ENCODE peak calls at places on chromosomes 5 and 9, in four cellular contexts. X is AG10803, Y is pancreas, R is GM06990. T is an unnamed sample.

GRCh38 chr9:134431626-134432025 is 105.4 kb downstream of the RXRA start:
- DNase-seq in X (no peak), Y (no peak), R (no peak), T (no peak)

GRCh38 chr5:56305551-56305950 is 72.4 kb upstream of the ANKRD55 start:
- DNase-seq in X (peak; percentile 62), Y (no peak), R (no peak), T (no peak)

GRCh38 chr5:122081541-122081940 is 3.5 kb upstream of the LOX start:
- DNase-seq in X (peak; percentile 41), Y (no peak), R (no peak), T (no peak)

GRCh38 chr5:172853355-172853975 is 19.4 kb downstream of the ERGIC1 start:
- DNase-seq in X (peak; percentile 83), Y (no peak), R (no peak), T (no peak)

GRCh38 chr5:118596255-118596654 is 392.1 kb downstream of the DTWD2 start:
- DNase-seq in X (no peak), Y (no peak), R (no peak), T (no peak)

GRCh38 chr9:78187763-78188495 is 47.9 kb upstream of the CEP78 start:
- DNase-seq in X (peak; percentile 4), Y (no peak), R (no peak), T (no peak)

GRCh38 chr5:119397518-119398380 is 41.9 kb downstream of the TNFAIP8 start:
- DNase-seq in X (peak; percentile 84), Y (no peak), R (peak; percentile 72), T (peak; percentile 16)

GRCh38 chr5:43042176-43042625 is 2.1 kb upstream of the ANXA2R start:
- DNase-seq in X (peak; percentile 78), Y (peak; percentile 67), R (peak; percentile 92), T (peak; percentile 76)

GRCh38 chr9:72791436-72791835 is 161.4 kb downstream of the ALDH1A1 start:
- DNase-seq in X (no peak), Y (no peak), R (no peak), T (no peak)

GRCh38 chr9:132554755-132555154 is 27.7 kb upstream of the BARHL1 start:
- DNase-seq in X (no peak), Y (no peak), R (no peak), T (no peak)

GRCh38 chr5:120886351-120886860 is 422.3 kb downstream of the PRR16 start:
- DNase-seq in X (no peak), Y (no peak), R (no peak), T (no peak)

GRCh38 chr5:142145106-142145900 is 36.7 kb downstream of the NDFIP1 start:
- DNase-seq in X (peak; percentile 68), Y (peak; percentile 43), R (no peak), T (peak; percentile 58)

GRCh38 chr5:113682497-113683136 is 169.1 kb downstream of the YTHDC2 start:
- DNase-seq in X (peak; percentile 14), Y (no peak), R (no peak), T (no peak)
- TF ChIP-seq CTCF in X (peak; percentile 36), Y (no peak), R (no peak), T (no peak)

GRCh38 chr5:146624179-146624578 is 108.2 kb upstream of the GPR151 start:
- DNase-seq in X (no peak), Y (no peak), R (no peak), T (no peak)

GRCh38 chr5:146623009-146623408 is 107.0 kb upstream of the GPR151 start:
- DNase-seq in X (no peak), Y (no peak), R (no peak), T (no peak)

GRCh38 chr5:146623657-146624056 is 107.7 kb upstream of the GPR151 start:
- DNase-seq in X (no peak), Y (no peak), R (no peak), T (no peak)

GRCh38 chr5:146620663-146621051 is 104.7 kb upstream of the GPR151 start:
- DNase-seq in X (no peak), Y (peak; percentile 7), R (no peak), T (no peak)

GRCh38 chr5:146622391-146622790 is 106.4 kb upstream of the GPR151 start:
- DNase-seq in X (no peak), Y (no peak), R (no peak), T (no peak)
- TF ChIP-seq CTCF in X (peak; percentile 25), Y (no peak), R (peak; percentile 46), T (no peak)

DNA sequence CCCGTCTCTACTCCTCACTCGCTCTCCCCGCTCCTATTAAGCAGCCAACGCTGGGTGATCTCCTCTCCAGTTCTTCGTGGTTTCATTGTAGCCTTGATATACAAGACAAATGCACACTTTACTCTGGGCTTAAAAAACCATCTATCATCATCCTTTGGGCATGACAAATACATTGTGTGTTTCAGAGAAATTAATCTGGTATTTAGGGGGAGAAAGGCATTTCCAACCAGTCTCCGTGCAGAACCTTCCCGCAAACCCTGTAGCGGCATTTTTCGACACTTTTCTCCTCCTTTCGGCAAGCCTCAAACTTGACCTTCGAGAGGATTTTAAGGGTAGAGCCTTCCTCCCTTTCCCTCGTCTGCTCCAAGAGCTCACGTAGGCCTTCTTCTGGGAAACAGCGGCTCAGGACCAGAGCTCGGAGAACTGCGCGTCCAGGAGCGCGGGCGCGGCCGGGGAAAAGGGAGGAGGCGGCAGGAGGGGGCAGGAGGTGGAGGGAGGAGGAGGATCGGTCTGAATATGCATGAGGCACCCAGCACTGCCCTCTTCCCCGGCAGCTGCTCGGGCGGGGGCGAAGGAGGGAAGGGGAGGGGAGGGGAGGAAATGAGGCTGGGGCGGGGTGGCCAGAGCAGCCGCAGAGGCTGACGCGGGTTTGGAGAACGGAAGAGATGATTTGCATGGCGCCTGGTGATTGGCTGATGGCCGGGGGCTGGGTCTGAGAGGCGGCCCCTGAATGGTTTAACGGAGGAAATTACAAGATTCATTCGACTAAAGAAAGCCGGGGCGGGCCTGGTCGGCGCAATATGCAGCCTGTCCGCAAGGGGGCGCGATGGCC is 127.6 kb downstream of the TMEM161B start:
- DNase-seq in X (peak; percentile 94), Y (peak; percentile 96), R (peak; percentile 84), T (peak; percentile 88)
- TF ChIP-seq CTCF in X (peak; percentile 61), Y (peak; percentile 68), R (peak; percentile 59), T (peak; percentile 60)

DNA sequence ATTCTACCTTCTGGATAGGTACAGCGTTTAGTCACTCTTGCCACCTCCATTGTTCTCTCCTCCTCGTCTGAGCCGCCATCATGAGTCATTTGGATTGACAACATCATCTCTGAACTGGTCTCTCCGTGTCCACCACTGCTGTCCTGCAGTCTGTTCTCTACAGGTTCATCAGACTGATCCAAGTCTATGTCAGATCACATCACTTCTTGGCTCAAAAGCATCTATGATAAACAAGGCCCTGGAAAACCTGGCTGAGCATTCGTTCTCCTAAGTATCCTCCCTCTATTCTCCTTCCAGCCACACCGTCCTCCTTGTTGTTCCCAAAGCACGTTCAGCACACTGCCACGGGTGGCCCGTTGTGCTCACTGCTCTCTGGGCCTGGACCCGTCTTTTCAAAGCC is 50.5 kb downstream of the CTNND2 start:
- DNase-seq in X (no peak), Y (no peak), R (no peak), T (no peak)
- TF ChIP-seq CTCF in X (no peak), Y (no peak), R (no peak), T (no peak)

DNA sequence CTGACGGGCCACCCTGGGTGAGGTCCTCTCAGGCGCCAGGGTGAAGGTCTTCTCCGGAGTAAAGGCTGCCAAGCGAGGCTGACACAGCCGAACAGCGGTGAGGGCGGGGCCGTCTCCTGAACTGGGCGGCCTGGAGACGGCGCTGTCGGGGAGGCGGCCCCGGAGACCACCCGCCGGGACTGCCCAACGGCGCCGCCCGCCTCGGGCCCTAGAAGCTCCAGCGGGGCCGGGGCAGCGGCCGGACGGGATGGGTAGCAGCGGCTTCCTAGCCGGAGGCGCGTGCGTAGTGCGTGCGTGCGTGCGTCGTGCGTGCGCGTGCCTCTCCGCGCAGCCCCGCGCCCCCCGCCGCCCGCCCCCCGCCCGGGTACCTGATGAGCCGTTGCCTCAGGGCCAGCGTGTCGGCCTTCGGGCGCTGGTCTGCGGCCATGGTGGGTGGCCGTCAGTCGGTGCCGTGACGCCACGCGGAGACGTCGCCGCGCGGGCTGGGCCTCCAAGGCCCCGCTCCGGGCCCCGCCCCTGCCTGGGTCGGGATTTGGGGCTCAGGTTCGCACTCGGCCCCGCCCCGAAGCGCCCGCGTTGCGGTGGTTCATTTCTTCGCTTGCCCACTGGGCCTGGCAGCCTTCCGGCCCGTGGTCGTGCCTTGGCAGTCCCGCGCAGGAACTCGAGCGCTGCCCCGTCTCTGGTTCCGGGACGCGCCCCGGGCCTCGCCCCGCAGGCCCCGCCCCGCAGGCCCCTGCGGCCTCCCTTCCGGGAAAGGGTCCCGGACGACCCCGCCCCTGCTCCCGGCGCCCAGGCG is at the start of gene PHYKPL:
- DNase-seq in X (peak; percentile 71), Y (peak; percentile 70), R (peak; percentile 84), T (peak; percentile 86)
- TF ChIP-seq CTCF in X (no peak), Y (no peak), R (no peak), T (no peak)

GRCh38 chr9:128020692-128021091 is 39.9 kb upstream of the EEIG1 start:
- DNase-seq in X (no peak), Y (no peak), R (no peak), T (no peak)
- TF ChIP-seq CTCF in X (no peak), Y (no peak), R (peak; percentile 44), T (peak; percentile 11)

DNA sequence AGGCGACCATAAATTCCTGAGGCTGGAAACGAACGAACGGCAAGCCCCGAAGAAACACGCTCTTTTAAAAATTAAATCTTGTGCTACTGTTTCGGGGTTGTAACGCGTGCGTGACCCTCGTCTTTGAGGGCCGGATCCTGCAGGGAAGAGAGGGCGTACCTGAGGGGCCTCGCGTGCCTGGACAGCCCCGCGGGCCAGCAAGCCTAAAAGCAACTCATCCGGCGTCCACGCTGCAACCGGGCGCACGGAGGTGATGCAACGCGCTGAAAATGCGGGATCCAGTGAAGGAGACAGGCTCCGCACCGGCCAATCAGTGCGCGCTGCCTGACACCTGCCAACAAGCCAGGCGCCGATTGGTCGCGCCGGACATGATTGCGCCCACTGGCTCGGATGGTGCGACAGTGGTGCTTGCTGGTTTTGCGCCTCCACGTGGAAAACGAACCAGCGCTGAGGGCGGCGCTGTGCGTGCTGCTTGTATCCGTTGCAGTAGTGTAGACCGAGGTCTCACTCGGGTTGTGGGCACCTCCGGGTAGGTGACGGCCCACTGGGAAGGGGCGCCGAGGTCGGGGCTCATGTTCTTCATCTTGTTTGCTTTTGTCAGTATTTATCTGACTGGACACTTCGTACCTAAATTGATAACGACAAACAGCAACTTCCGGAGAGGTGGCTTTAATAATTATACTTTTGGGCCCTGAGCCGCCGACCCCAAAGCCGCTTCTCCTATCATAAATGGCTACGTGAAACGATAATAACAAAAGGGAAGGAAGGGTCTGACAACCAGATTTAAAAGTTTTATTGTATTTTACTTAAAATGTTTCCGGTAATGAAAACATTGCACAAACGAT is at the start of gene IARS1:
- DNase-seq in X (peak; percentile 98), Y (peak; percentile 96), R (peak; percentile 100), T (peak; percentile 97)
- TF ChIP-seq CTCF in X (peak; percentile 42), Y (no peak), R (peak; percentile 38), T (no peak)

GRCh38 chr5:61353293-61353692 is 21.2 kb downstream of the ZSWIM6 start:
- DNase-seq in X (no peak), Y (no peak), R (no peak), T (no peak)

GRCh38 chr5:61352612-61353156 is 20.6 kb downstream of the ZSWIM6 start:
- DNase-seq in X (no peak), Y (no peak), R (no peak), T (no peak)

GRCh38 chr5:61354199-61354598 is 22.1 kb downstream of the ZSWIM6 start:
- DNase-seq in X (no peak), Y (no peak), R (no peak), T (no peak)

GRCh38 chr5:61362796-61363364 is 30.8 kb downstream of the ZSWIM6 start:
- DNase-seq in X (peak; percentile 6), Y (no peak), R (no peak), T (no peak)

GRCh38 chr5:61357745-61358144 is 25.7 kb downstream of the ZSWIM6 start:
- DNase-seq in X (no peak), Y (no peak), R (no peak), T (no peak)
- TF ChIP-seq CTCF in X (peak; percentile 30), Y (no peak), R (peak; percentile 39), T (peak; percentile 12)